ENCODE peak calls at places on chromosomes 1 and 21, in nine cellular contexts. H is heart left ventricle; J is CD8-positive, alpha-beta T cell; D is psoas muscle; T is cardiac muscle cell; O is BE2C; I is breast epithelium; C is mammary epithelial cell; L is lower lobe of right lung. U is an unnamed sample.

GRCh38 chr1:89133747-89134146 is 7.8 kb upstream of the GBP2 start:
- DNase-seq in H (no peak), J (no peak), D (no peak), T (no peak), O (no peak), I (no peak), C (no peak), L (no peak), U (no peak)

GRCh38 chr1:230772457-230773395 is 25.5 kb downstream of the CAPN9 start:
- DNase-seq in H (peak; percentile 58), J (no peak), D (peak; percentile 66), T (peak; percentile 60), O (peak; percentile 58), I (no peak), C (peak; percentile 25), L (no peak), U (peak; percentile 71)

GRCh38 chr1:55980574-55980973 is 598.8 kb downstream of the PLPP3 start:
- DNase-seq in H (no peak), J (no peak), D (no peak), T (no peak), O (no peak), I (no peak), C (no peak), L (no peak), U (no peak)

GRCh38 chr1:208455821-208456220 is 211.6 kb upstream of the PLXNA2 start:
- DNase-seq in H (no peak), J (no peak), D (no peak), T (no peak), O (no peak), I (no peak), C (peak; percentile 30), L (no peak), U (no peak)

GRCh38 chr1:192732787-192733186 is 76.1 kb upstream of the RGS2 start:
- DNase-seq in H (no peak), J (no peak), D (no peak), T (no peak), O (peak; percentile 30), I (no peak), C (no peak), L (no peak), U (no peak)

GRCh38 chr1:75795703-75796193 is 934 bp upstream of the MSH4 start:
- DNase-seq in H (no peak), J (no peak), D (no peak), T (no peak), O (no peak), I (no peak), C (no peak), L (no peak), U (no peak)

GRCh38 chr1:210739627-210740026 is 394.3 kb downstream of the KCNH1 start:
- DNase-seq in H (no peak), J (no peak), D (no peak), T (peak; percentile 55), O (no peak), I (no peak), C (no peak), L (no peak), U (peak; percentile 22)

GRCh38 chr1:201511925-201512539 is 5.1 kb upstream of the CSRP1 start:
- DNase-seq in H (peak; percentile 76), J (no peak), D (peak; percentile 77), T (peak; percentile 91), O (peak; percentile 55), I (no peak), C (no peak), L (peak; percentile 83), U (peak; percentile 77)

GRCh38 chr1:210262167-210262896 is 29.7 kb downstream of the SERTAD4 start:
- DNase-seq in H (peak; percentile 56), J (no peak), D (no peak), T (no peak), O (no peak), I (no peak), C (peak; percentile 72), L (no peak), U (no peak)

DNA sequence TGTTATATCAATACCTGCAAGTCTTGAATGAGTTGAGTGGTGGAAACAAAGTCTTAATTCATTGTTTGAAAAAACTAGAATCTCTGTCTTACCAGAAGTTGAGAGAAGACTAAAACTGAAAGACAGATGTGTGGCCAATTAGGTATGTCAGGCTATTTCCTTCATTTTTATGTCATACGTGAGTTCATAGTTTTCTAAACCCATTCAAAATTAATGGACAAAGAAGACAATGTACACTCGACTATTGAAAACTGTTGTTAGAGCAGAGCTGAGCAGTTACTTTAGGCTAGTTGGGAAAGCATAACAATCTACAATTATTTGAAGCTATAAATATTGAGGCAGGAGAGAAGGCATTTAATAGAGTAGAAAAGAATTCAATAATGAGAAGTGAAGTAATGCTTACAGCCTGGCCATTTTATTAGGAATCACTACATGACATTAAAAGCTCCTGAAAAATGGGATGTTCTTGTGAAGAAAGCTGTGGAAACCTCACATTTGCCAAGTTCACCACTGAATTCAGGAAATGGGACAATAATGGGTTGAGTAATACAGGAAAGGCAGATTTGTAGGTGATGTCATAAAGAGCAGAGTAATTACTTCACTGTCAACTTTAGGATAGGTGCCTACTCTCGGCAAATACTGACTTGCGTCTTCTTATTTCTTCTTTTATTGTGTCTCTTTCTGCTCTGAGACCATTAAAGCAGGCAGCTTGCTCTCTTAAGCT is 204.4 kb downstream of the PLA2G4A start:
- DNase-seq in H (no peak), J (no peak), D (no peak), T (no peak), O (no peak), I (no peak), C (no peak), L (no peak), U (no peak)
- H3K4me3 ChIP-seq in H (no peak overlapping the region), J (no peak overlapping the region), D (no peak overlapping the region), T (no peak overlapping the region), O (no peak overlapping the region), I (no peak overlapping the region), C (no peak overlapping the region), L (no peak overlapping the region), U (no peak overlapping the region)

GRCh38 chr21:41907496-41908258 is 28.5 kb upstream of the PRDM15 start:
- DNase-seq in H (no peak), J (no peak), D (no peak), T (no peak), O (no peak), I (no peak), C (no peak), L (no peak), U (no peak)

GRCh38 chr21:41913230-41913629 is 34.1 kb upstream of the PRDM15 start:
- DNase-seq in H (no peak), J (no peak), D (no peak), T (no peak), O (no peak), I (no peak), C (no peak), L (no peak), U (no peak)

GRCh38 chr21:41906770-41907169 is 27.6 kb upstream of the PRDM15 start:
- DNase-seq in H (no peak), J (no peak), D (no peak), T (no peak), O (no peak), I (no peak), C (no peak), L (no peak), U (no peak)

GRCh38 chr21:41903559-41904351 is 24.6 kb upstream of the PRDM15 start:
- DNase-seq in H (no peak), J (no peak), D (no peak), T (no peak), O (no peak), I (no peak), C (no peak), L (no peak), U (no peak)

GRCh38 chr21:41908829-41909228 is 29.7 kb upstream of the PRDM15 start:
- DNase-seq in H (no peak), J (no peak), D (no peak), T (no peak), O (no peak), I (no peak), C (no peak), L (no peak), U (no peak)
- H3K36me3 ChIP-seq in H (peaks cover 92% of the 10 kb centered on the region), J (peaks cover 17% of the 10 kb centered on the region), D (peaks cover 35% of the 10 kb centered on the region), T (no peaks in the 10 kb centered on the region), O (no peaks in the 10 kb centered on the region), I (no peaks in the 10 kb centered on the region), C (peaks cover 23% of the 10 kb centered on the region), L (peaks cover 86% of the 10 kb centered on the region), U (no peaks in the 10 kb centered on the region)

GRCh38 chr1:219926363-219926998 is 1.9 kb downstream of the SLC30A10 start:
- DNase-seq in H (no peak), J (no peak), D (no peak), T (no peak), O (no peak), I (no peak), C (peak; percentile 32), L (no peak), U (no peak)
- H3K4me3 ChIP-seq in H (no peak overlapping the region), J (no peak overlapping the region), D (no peak overlapping the region), T (no peak overlapping the region), O (no peak overlapping the region), I (no peak overlapping the region), C (no peak overlapping the region), L (no peak overlapping the region), U (no peak overlapping the region)

GRCh38 chr21:32749662-32750061 is 21.8 kb upstream of the SYNJ1 start:
- DNase-seq in H (no peak), J (no peak), D (no peak), T (no peak), O (no peak), I (no peak), C (no peak), L (no peak), U (no peak)

GRCh38 chr21:32748529-32748928 is 20.7 kb upstream of the SYNJ1 start:
- DNase-seq in H (no peak), J (no peak), D (no peak), T (no peak), O (no peak), I (no peak), C (no peak), L (no peak), U (no peak)

GRCh38 chr21:32750405-32750804 is 21.1 kb downstream of the PAXBP1 start:
- DNase-seq in H (no peak), J (no peak), D (no peak), T (no peak), O (no peak), I (no peak), C (no peak), L (no peak), U (no peak)

GRCh38 chr21:32742470-32742869 is 14.7 kb upstream of the SYNJ1 start:
- DNase-seq in H (no peak), J (no peak), D (no peak), T (no peak), O (no peak), I (no peak), C (no peak), L (no peak), U (no peak)

GRCh38 chr21:32747396-32747795 is 19.6 kb upstream of the SYNJ1 start:
- DNase-seq in H (no peak), J (no peak), D (no peak), T (no peak), O (no peak), I (no peak), C (no peak), L (no peak), U (no peak)
- H3K36me3 ChIP-seq in H (peaks cover 100% of the 10 kb centered on the region), J (peaks cover 59% of the 10 kb centered on the region), D (peaks cover 100% of the 10 kb centered on the region), T (peaks cover 81% of the 10 kb centered on the region), O (peaks cover 97% of the 10 kb centered on the region), I (peaks cover 5% of the 10 kb centered on the region), C (peaks cover 25% of the 10 kb centered on the region), L (peaks cover 100% of the 10 kb centered on the region), U (peaks cover 38% of the 10 kb centered on the region)